ENCODE peak calls at places on chromosomes 4 and X, in nine cellular contexts. O is cardiac septum; A is head of caudate nucleus; G is type B pancreatic cell; D is epithelial cell of esophagus; W is stimulated activated naive CD8-positive, alpha-beta T cell treated with anti-CD3 and anti-CD28 coated beads, Interleukin-15, Interleukin-2, amounts not matched to agents 100 U/mL and 50 U/mL, for 24 hours; J is stimulated activated CD4-positive, alpha-beta T cell treated with anti-CD3 and anti-CD28 coated beads, Interleukin-12 subunit alpha, Interleukin-12 subunit beta, amount 100 ng/mL, for 4 hours; N is transverse colon; E is GM12865. Y is an unnamed sample.

GRCh38 chrX:44876076-44876475 is 3.1 kb downstream of the KDM6A start:
- DNase-seq in O (no peak), A (no peak), G (no peak), D (peak; percentile 43), W (no peak), J (no peak), N (no peak), E (no peak), Y (no peak)

GRCh38 chrX:17788439-17788838 is 51.1 kb downstream of the SCML1 start:
- DNase-seq in O (no peak), A (peak; percentile 62), G (no peak), D (peak; percentile 25), W (peak; percentile 27), J (peak; percentile 24), N (peak; percentile 24), E (peak; percentile 24), Y (no peak)

GRCh38 chr4:187357861-187358260 is 634.2 kb upstream of the FAT1 start:
- DNase-seq in O (no peak), A (no peak), G (no peak), D (no peak), W (no peak), J (no peak), N (no peak), E (no peak), Y (no peak)

GRCh38 chrX:12210921-12211320 is 72.6 kb downstream of the FRMPD4 start:
- DNase-seq in O (no peak), A (no peak), G (no peak), D (peak; percentile 1), W (no peak), J (no peak), N (no peak), E (no peak), Y (no peak)

GRCh38 chrX:625137-625691 is 5.4 kb upstream of the SHOX start:
- DNase-seq in O (no peak), A (no peak), G (no peak), D (no peak), W (no peak), J (no peak), N (no peak), E (no peak), Y (no peak)

GRCh38 chr4:123986268-123986798 is 589.7 kb downstream of the SPRY1 start:
- DNase-seq in O (no peak), A (no peak), G (no peak), D (peak; percentile 60), W (no peak), J (no peak), N (peak; percentile 13), E (no peak), Y (peak; percentile 59)

GRCh38 chr4:4860381-4860802 is 927 bp downstream of the MSX1 start:
- DNase-seq in O (no peak), A (no peak), G (no peak), D (no peak), W (no peak), J (no peak), N (no peak), E (peak; percentile 32), Y (no peak)

GRCh38 chr4:99028187-99028586 is 32.7 kb downstream of the METAP1 start:
- DNase-seq in O (no peak), A (no peak), G (no peak), D (peak; percentile 57), W (no peak), J (no peak), N (no peak), E (no peak), Y (no peak)

GRCh38 chrX:151973851-151974335 is 583 bp downstream of the GABRE start:
- DNase-seq in O (no peak), A (no peak), G (no peak), D (peak; percentile 29), W (no peak), J (no peak), N (peak; percentile 21), E (no peak), Y (peak; percentile 54)

GRCh38 chr4:140042634-140043033 is 111.3 kb downstream of the MAML3 start:
- DNase-seq in O (no peak), A (no peak), G (no peak), D (no peak), W (no peak), J (no peak), N (no peak), E (no peak), Y (no peak)

GRCh38 chr4:37389967-37390580 is 145.5 kb downstream of the NWD2 start:
- DNase-seq in O (no peak), A (no peak), G (no peak), D (peak; percentile 66), W (peak; percentile 10), J (no peak), N (peak; percentile 31), E (peak; percentile 80), Y (no peak)

GRCh38 chr4:108166441-108167315 is 2.1 kb downstream of the LEF1 start:
- DNase-seq in O (no peak), A (no peak), G (no peak), D (no peak), W (peak; percentile 79), J (peak; percentile 72), N (peak; percentile 21), E (peak; percentile 59), Y (no peak)

GRCh38 chr4:162981823-162982222 is 184.9 kb downstream of the NAF1 start:
- DNase-seq in O (no peak), A (no peak), G (no peak), D (no peak), W (no peak), J (no peak), N (no peak), E (no peak), Y (no peak)

GRCh38 chrX:43556207-43556606 is 99.9 kb upstream of the MAOA start:
- DNase-seq in O (no peak), A (no peak), G (no peak), D (no peak), W (no peak), J (no peak), N (no peak), E (no peak), Y (no peak)

GRCh38 chr4:39729557-39729956 is 31.6 kb downstream of the UBE2K start:
- DNase-seq in O (no peak), A (no peak), G (no peak), D (peak; percentile 77), W (no peak), J (no peak), N (no peak), E (no peak), Y (no peak)

GRCh38 chr4:8685831-8686230 is 93.3 kb downstream of the CPZ start:
- DNase-seq in O (no peak), A (no peak), G (no peak), D (no peak), W (no peak), J (no peak), N (no peak), E (no peak), Y (no peak)

GRCh38 chrX:13371191-13371590 is 51.3 kb upstream of the ATXN3L start:
- DNase-seq in O (no peak), A (no peak), G (no peak), D (no peak), W (no peak), J (no peak), N (no peak), E (no peak), Y (no peak)

GRCh38 chr4:21726255-21726815 is 222.2 kb downstream of the KCNIP4 start:
- DNase-seq in O (no peak), A (no peak), G (no peak), D (no peak), W (no peak), J (no peak), N (no peak), E (no peak), Y (no peak)

GRCh38 chrX:74613350-74614192 is 853 bp downstream of the RLIM start:
- DNase-seq in O (no peak), A (peak; percentile 29), G (no peak), D (peak; percentile 50), W (peak; percentile 11), J (no peak), N (peak; percentile 7), E (peak; percentile 37), Y (peak; percentile 48)

GRCh38 chr4:6355052-6355451 is 85.4 kb downstream of the WFS1 start:
- DNase-seq in O (no peak), A (no peak), G (no peak), D (no peak), W (no peak), J (no peak), N (no peak), E (no peak), Y (no peak)

GRCh38 chrX:108527724-108528123 is 88.1 kb downstream of the COL4A5 start:
- DNase-seq in O (peak; percentile 63), A (no peak), G (no peak), D (no peak), W (no peak), J (no peak), N (no peak), E (no peak), Y (no peak)

Y was measured in Peyer's patch.